ENCODE peak calls at places on chromosomes 5 and 9, in four cellular contexts. Q is lower leg skin, L is AG08395, A is neural progenitor cell. G is an unnamed sample.

GRCh38 chr9:79053613-79054012 is 518.2 kb upstream of the TLE4 start:
- DNase-seq in L (no peak), A (no peak), Q (no peak), G (no peak)

GRCh38 chr9:3497406-3497805 is 28.4 kb downstream of the RFX3 start:
- DNase-seq in L (peak; percentile 25), A (no peak), Q (no peak), G (no peak)

GRCh38 chr5:14204785-14205321 is 61.7 kb downstream of the TRIO start:
- DNase-seq in L (peak; percentile 65), Q (peak; percentile 89), A (no peak), G (peak; percentile 46)

GRCh38 chr5:154221371-154221896 is 30.9 kb downstream of the GALNT10 start:
- DNase-seq in L (peak; percentile 68), Q (no peak), A (peak; percentile 39), G (peak; percentile 22)

GRCh38 chr9:33165263-33166151 is 1.6 kb downstream of the B4GALT1 start:
- DNase-seq in A (no peak), Q (peak; percentile 87), L (peak; percentile 45), G (no peak)

GRCh38 chr5:90783460-90784333 is 225.1 kb downstream of the ADGRV1 start:
- DNase-seq in Q (peak; percentile 88), A (peak; percentile 75), L (peak; percentile 50), G (peak; percentile 84)

GRCh38 chr9:111301195-111301594 is 28.8 kb downstream of the OR2K2 start:
- DNase-seq in Q (no peak), L (peak; percentile 59), A (no peak), G (no peak)

GRCh38 chr9:16062542-16063240 is 509.8 kb downstream of the CCDC171 start:
- DNase-seq in L (peak; percentile 17), A (no peak), Q (no peak), G (no peak)

GRCh38 chr5:142445266-142445665 is 120.4 kb upstream of the SPRY4 start:
- DNase-seq in Q (peak; percentile 45), A (no peak), L (no peak), G (no peak)

GRCh38 chr5:169856571-169856970 is 123.7 kb downstream of the INSYN2B start:
- DNase-seq in L (peak; percentile 85), Q (no peak), A (no peak), G (no peak)

GRCh38 chr9:9299134-9299533 is 1313.7 kb downstream of the PTPRD start:
- DNase-seq in L (no peak), A (peak; percentile 16), Q (no peak), G (peak; percentile 19)

GRCh38 chr9:134659688-134660131 is 18.1 kb downstream of the COL5A1 start:
- DNase-seq in A (no peak), Q (no peak), L (no peak), G (no peak)

GRCh38 chr5:68395844-68396523 is 180.4 kb downstream of the PIK3R1 start:
- DNase-seq in A (no peak), L (no peak), Q (no peak), G (no peak)

GRCh38 chr5:132090107-132090506 is 16.5 kb downstream of the CSF2 start:
- DNase-seq in A (no peak), L (peak; percentile 78), Q (peak; percentile 32), G (no peak)

GRCh38 chr9:27787941-27788340 is 214.7 kb upstream of the C9orf72 start:
- DNase-seq in Q (no peak), A (no peak), L (no peak), G (peak; percentile 64)

GRCh38 chr9:117278656-117279055 is 136.2 kb downstream of the ASTN2 start:
- DNase-seq in Q (no peak), A (peak; percentile 15), L (no peak), G (no peak)

GRCh38 chr5:167688731-167689130 is 602.7 kb upstream of the WWC1 start:
- DNase-seq in Q (no peak), A (no peak), L (no peak), G (no peak)

GRCh38 chr9:92636627-92637026 is 33.3 kb downstream of the IPPK start:
- DNase-seq in A (no peak), L (no peak), Q (peak; percentile 77), G (no peak)

GRCh38 chr5:109455598-109456096 is 45.9 kb upstream of the PJA2 start:
- DNase-seq in Q (peak; percentile 84), L (peak; percentile 86), A (no peak), G (no peak)

GRCh38 chr5:55538621-55539020 is 3.9 kb upstream of the PLPP1 start:
- DNase-seq in A (no peak), Q (no peak), L (no peak), G (no peak)

GRCh38 chr5:12217039-12217438 is 312.8 kb upstream of the CTNND2 start:
- DNase-seq in L (no peak), A (peak; percentile 71), Q (no peak), G (peak; percentile 82)

GRCh38 chr9:124735121-124735520 is 36.0 kb downstream of the NR6A1 start:
- DNase-seq in L (peak; percentile 70), Q (no peak), A (no peak), G (peak; percentile 47)

GRCh38 chr5:24102008-24102407 is 542.8 kb downstream of the CDH10 start:
- DNase-seq in L (no peak), A (no peak), Q (no peak), G (no peak)

GRCh38 chr5:172748341-172748843 is 22.6 kb downstream of the DUSP1 start:
- DNase-seq in Q (peak; percentile 91), L (no peak), A (peak; percentile 64), G (peak; percentile 93)

GRCh38 chr5:6607559-6607936 is 25.3 kb downstream of the NSUN2 start:
- DNase-seq in Q (no peak), L (no peak), A (no peak), G (no peak)

GRCh38 chr5:161263186-161263585 is 283.3 kb downstream of the GABRB2 start:
- DNase-seq in L (no peak), Q (no peak), A (no peak), G (no peak)

GRCh38 chr9:124280176-124280691 is 22.5 kb downstream of the NEK6 start:
- DNase-seq in A (no peak), L (peak; percentile 68), Q (no peak), G (no peak)

GRCh38 chr5:38378579-38378978 is 120.2 kb downstream of the EGFLAM start:
- DNase-seq in Q (no peak), A (no peak), L (no peak), G (no peak)

GRCh38 chr9:111040494-111040893 is 2.2 kb upstream of the LPAR1 start:
- DNase-seq in Q (no peak), A (no peak), L (no peak), G (no peak)

GRCh38 chr5:83844320-83845068 is 123.8 kb upstream of the HAPLN1 start:
- DNase-seq in Q (no peak), L (peak; percentile 77), A (no peak), G (peak; percentile 24)

GRCh38 chr5:134051305-134051704 is 46.5 kb upstream of the VDAC1 start:
- DNase-seq in A (no peak), Q (no peak), L (no peak), G (no peak)

GRCh38 chr5:125478599-125478998 is 732.2 kb upstream of the ZNF608 start:
- DNase-seq in Q (no peak), A (no peak), L (no peak), G (no peak)